ENCODE peak calls at places on chromosomes 1 and 21, in ten cellular contexts. One of them, this sample, is unnamed.

GRCh38 chr1:202085682-202086373 is 36.9 kb upstream of the GPR37L1 start:
- DNase-seq in GM19239: no peak
- DNase-seq in brain microvascular endothelial cell: no peak
- DNase-seq in heart left ventricle: no peak
- DNase-seq in DMS153: peak; percentile 97
- DNase-seq in NCI-H748 treated with DMSO at 0.1 percent for 48 hours: no peak
- DNase-seq in hepatic stellate cell: no peak
- DNase-seq in amniotic stem cell: no peak
- DNase-seq in T-helper 2 cell: no peak
- DNase-seq in choroid plexus epithelial cell: peak; percentile 14
- DNase-seq in this sample: no peak

GRCh38 chr1:221022331-221022730 is 143.1 kb downstream of the HLX start:
- DNase-seq in NCI-H748 treated with DMSO at 0.1 percent for 48 hours: no peak
- DNase-seq in heart left ventricle: no peak
- DNase-seq in amniotic stem cell: no peak
- DNase-seq in hepatic stellate cell: no peak
- DNase-seq in T-helper 2 cell: no peak
- DNase-seq in GM19239: no peak
- DNase-seq in choroid plexus epithelial cell: no peak
- DNase-seq in brain microvascular endothelial cell: no peak
- DNase-seq in DMS153: no peak
- DNase-seq in this sample: no peak

GRCh38 chr21:42440187-42440792 is 36.6 kb downstream of the UBASH3A start:
- DNase-seq in DMS153: no peak
- DNase-seq in NCI-H748 treated with DMSO at 0.1 percent for 48 hours: no peak
- DNase-seq in hepatic stellate cell: no peak
- DNase-seq in amniotic stem cell: no peak
- DNase-seq in T-helper 2 cell: peak; percentile 42
- DNase-seq in choroid plexus epithelial cell: no peak
- DNase-seq in brain microvascular endothelial cell: no peak
- DNase-seq in GM19239: peak; percentile 60
- DNase-seq in heart left ventricle: no peak
- DNase-seq in this sample: no peak

GRCh38 chr1:42335809-42336518 is 929 bp upstream of the FOXJ3 start:
- DNase-seq in amniotic stem cell: no peak
- DNase-seq in NCI-H748 treated with DMSO at 0.1 percent for 48 hours: peak; percentile 100
- DNase-seq in DMS153: peak; percentile 88
- DNase-seq in GM19239: no peak
- DNase-seq in T-helper 2 cell: no peak
- DNase-seq in heart left ventricle: no peak
- DNase-seq in choroid plexus epithelial cell: peak; percentile 73
- DNase-seq in brain microvascular endothelial cell: peak; percentile 36
- DNase-seq in hepatic stellate cell: peak; percentile 15
- DNase-seq in this sample: no peak

GRCh38 chr1:163227126-163227525 is 24.4 kb upstream of the RGS5 start:
- DNase-seq in choroid plexus epithelial cell: no peak
- DNase-seq in brain microvascular endothelial cell: no peak
- DNase-seq in hepatic stellate cell: no peak
- DNase-seq in GM19239: no peak
- DNase-seq in NCI-H748 treated with DMSO at 0.1 percent for 48 hours: no peak
- DNase-seq in amniotic stem cell: no peak
- DNase-seq in DMS153: no peak
- DNase-seq in T-helper 2 cell: no peak
- DNase-seq in heart left ventricle: no peak
- DNase-seq in this sample: no peak

GRCh38 chr1:245682638-245683376 is 528.0 kb downstream of the KIF26B start:
- DNase-seq in hepatic stellate cell: no peak
- DNase-seq in amniotic stem cell: no peak
- DNase-seq in choroid plexus epithelial cell: no peak
- DNase-seq in DMS153: no peak
- DNase-seq in heart left ventricle: peak; percentile 37
- DNase-seq in GM19239: no peak
- DNase-seq in T-helper 2 cell: no peak
- DNase-seq in brain microvascular endothelial cell: no peak
- DNase-seq in NCI-H748 treated with DMSO at 0.1 percent for 48 hours: no peak
- DNase-seq in this sample: no peak

GRCh38 chr1:210251680-210252490 is 19.3 kb downstream of the SERTAD4 start:
- DNase-seq in amniotic stem cell: no peak
- DNase-seq in NCI-H748 treated with DMSO at 0.1 percent for 48 hours: no peak
- DNase-seq in T-helper 2 cell: no peak
- DNase-seq in GM19239: no peak
- DNase-seq in choroid plexus epithelial cell: no peak
- DNase-seq in DMS153: no peak
- DNase-seq in brain microvascular endothelial cell: no peak
- DNase-seq in heart left ventricle: no peak
- DNase-seq in hepatic stellate cell: no peak
- DNase-seq in this sample: no peak

GRCh38 chr1:89995595-89996397 is 886 bp downstream of the ZNF326 start:
- DNase-seq in T-helper 2 cell: peak; percentile 56
- DNase-seq in choroid plexus epithelial cell: no peak
- DNase-seq in brain microvascular endothelial cell: no peak
- DNase-seq in GM19239: no peak
- DNase-seq in hepatic stellate cell: no peak
- DNase-seq in DMS153: no peak
- DNase-seq in amniotic stem cell: no peak
- DNase-seq in NCI-H748 treated with DMSO at 0.1 percent for 48 hours: no peak
- DNase-seq in heart left ventricle: no peak
- DNase-seq in this sample: no peak

GRCh38 chr1:117060441-117061317 is 553 bp downstream of the TTF2 start:
- DNase-seq in hepatic stellate cell: peak; percentile 71
- DNase-seq in choroid plexus epithelial cell: peak; percentile 70
- DNase-seq in heart left ventricle: no peak
- DNase-seq in DMS153: no peak
- DNase-seq in brain microvascular endothelial cell: peak; percentile 48
- DNase-seq in amniotic stem cell: no peak
- DNase-seq in GM19239: no peak
- DNase-seq in T-helper 2 cell: peak; percentile 50
- DNase-seq in NCI-H748 treated with DMSO at 0.1 percent for 48 hours: no peak
- DNase-seq in this sample: peak; percentile 22

GRCh38 chr1:117632269-117633067 is 26.6 kb downstream of the TENT5C start:
- DNase-seq in DMS153: peak; percentile 47
- DNase-seq in hepatic stellate cell: no peak
- DNase-seq in GM19239: no peak
- DNase-seq in heart left ventricle: no peak
- DNase-seq in amniotic stem cell: no peak
- DNase-seq in brain microvascular endothelial cell: no peak
- DNase-seq in NCI-H748 treated with DMSO at 0.1 percent for 48 hours: no peak
- DNase-seq in choroid plexus epithelial cell: no peak
- DNase-seq in T-helper 2 cell: no peak
- DNase-seq in this sample: no peak

GRCh38 chr1:66119148-66119547 is 326.5 kb downstream of the PDE4B start:
- DNase-seq in DMS153: no peak
- DNase-seq in T-helper 2 cell: no peak
- DNase-seq in brain microvascular endothelial cell: no peak
- DNase-seq in amniotic stem cell: no peak
- DNase-seq in NCI-H748 treated with DMSO at 0.1 percent for 48 hours: no peak
- DNase-seq in GM19239: no peak
- DNase-seq in heart left ventricle: no peak
- DNase-seq in hepatic stellate cell: no peak
- DNase-seq in choroid plexus epithelial cell: no peak
- DNase-seq in this sample: no peak

This sample was measured in H4.